ENCODE peak calls at places on chromosomes 16 and 17, in six cellular contexts. P is effector memory CD8-positive, alpha-beta T cell; M is SJSA1; U is left kidney; K is GM12865; E is HEK293T. G is an unnamed sample.
A peak's percentile ranks its signal among the peaks of the same experiment; 100 is the strongest.

GRCh38 chr17:1012823-1013728 is 16.1 kb downstream of the TIMM22 start:
- DNase-seq in P (no peak), M (no peak), U (no peak), K (no peak), E (no peak), G (no peak)

GRCh38 chr16:7227193-7227825 is 105.3 kb upstream of the RBFOX1 start:
- DNase-seq in P (no peak), M (no peak), U (peak; percentile 16), K (no peak), E (no peak), G (no peak)

GRCh38 chr17:70558821-70559220 is 389.5 kb downstream of the KCNJ2 start:
- DNase-seq in P (no peak), M (no peak), U (no peak), K (no peak), E (no peak), G (no peak)

GRCh38 chr17:80991645-80992076 is at the start of gene CHMP6:
- DNase-seq in P (peak; percentile 62), M (peak; percentile 83), U (peak; percentile 92), K (peak; percentile 88), E (peak; percentile 86), G (peak; percentile 95)

GRCh38 chr17:39679521-39680192 is 8.2 kb downstream of the PGAP3 start:
- DNase-seq in P (peak; percentile 38), M (no peak), U (no peak), K (peak; percentile 42), E (no peak), G (no peak)

GRCh38 chr17:74632196-74632540 is 8.6 kb upstream of the CD300E start:
- DNase-seq in P (no peak), M (no peak), U (no peak), K (no peak), E (no peak), G (no peak)

GRCh38 chr16:22284637-22285515 is 12.3 kb upstream of the POLR3E start:
- DNase-seq in P (no peak), M (no peak), U (peak; percentile 27), K (no peak), E (no peak), G (no peak)

GRCh38 chr17:28221751-28222414 is 97.1 kb upstream of the TMEM97 start:
- DNase-seq in P (no peak), M (no peak), U (no peak), K (no peak), E (no peak), G (no peak)

GRCh38 chr17:35716897-35717839 is 14.3 kb upstream of the RASL10B start:
- DNase-seq in P (no peak), M (no peak), U (no peak), K (no peak), E (no peak), G (no peak)

GRCh38 chr17:63714550-63715277 is 14.8 kb upstream of the LIMD2 start:
- DNase-seq in P (no peak), M (no peak), U (peak; percentile 93), K (no peak), E (no peak), G (no peak)

GRCh38 chr17:49434821-49435581 is 20.3 kb upstream of the PHB1 start:
- DNase-seq in P (peak; percentile 40), M (peak; percentile 69), U (peak; percentile 76), K (peak; percentile 70), E (peak; percentile 84), G (peak; percentile 83)

GRCh38 chr17:79997004-79997673 is 38.5 kb downstream of the TBC1D16 start:
- DNase-seq in P (peak; percentile 77), M (no peak), U (no peak), K (peak; percentile 65), E (no peak), G (peak; percentile 61)

GRCh38 chr17:50425001-50425681 is 877 bp upstream of the ACSF2 start:
- DNase-seq in P (no peak), M (no peak), U (no peak), K (no peak), E (no peak), G (no peak)

GRCh38 chr17:5584383-5584951 is at the start of gene NLRP1:
- DNase-seq in P (peak; percentile 91), M (peak; percentile 89), U (peak; percentile 34), K (peak; percentile 93), E (peak; percentile 6), G (peak; percentile 87)

GRCh38 chr16:86704516-86704915 is 126.2 kb downstream of the FOXL1 start:
- DNase-seq in P (no peak), M (no peak), U (no peak), K (no peak), E (no peak), G (no peak)

GRCh38 chr17:79006001-79006400 is 3.6 kb downstream of the CANT1 start:
- DNase-seq in P (no peak), M (no peak), U (no peak), K (no peak), E (no peak), G (no peak)

GRCh38 chr16:85317704-85318103 is 205.4 kb upstream of the CIBAR2 start:
- DNase-seq in P (no peak), M (no peak), U (no peak), K (no peak), E (no peak), G (no peak)

GRCh38 chr17:4607773-4608187 is 23.5 kb downstream of the SMTNL2 start:
- DNase-seq in P (no peak), M (no peak), U (peak; percentile 82), K (no peak), E (peak; percentile 42), G (peak; percentile 19)

GRCh38 chr17:17385502-17385901 is 82.3 kb downstream of the NT5M start:
- DNase-seq in P (no peak), M (no peak), U (peak; percentile 78), K (no peak), E (no peak), G (no peak)

GRCh38 chr17:76921340-76922036 is 53.3 kb downstream of the MGAT5B start:
- DNase-seq in P (no peak), M (no peak), U (no peak), K (no peak), E (no peak), G (no peak)

GRCh38 chr17:17840751-17841591 is 4.2 kb upstream of the SREBF1 start:
- DNase-seq in P (no peak), M (no peak), U (peak; percentile 66), K (no peak), E (no peak), G (no peak)